ENCODE peak calls at places on chromosomes 16 and 17, in seven cellular contexts. P is C1 segment of cervical spinal cord, O is esophagus muscularis mucosa, K is retinal pigment epithelial cell, Q is lower lobe of right lung, A is IMR-90, S is NCI-H2081 treated with DMSO at 0.1 percent for 48 hours. R is an unnamed sample.

GRCh38 chr17:43217614-43218087 is 6.0 kb downstream of the TMEM106A start:
- DNase-seq in P (no peak), O (no peak), K (no peak), Q (no peak), A (no peak), S (no peak), R (no peak)

GRCh38 chr17:35068249-35068648 is 4.7 kb upstream of the RFFL start:
- DNase-seq in P (no peak), O (no peak), K (no peak), Q (no peak), A (no peak), S (no peak), R (no peak)

GRCh38 chr16:47753620-47754019 is 292.5 kb downstream of the PHKB start:
- DNase-seq in P (no peak), O (no peak), K (no peak), Q (no peak), A (no peak), S (no peak), R (no peak)

GRCh38 chr17:21399476-21400203 is 23.5 kb downstream of the KCNJ12 start:
- DNase-seq in P (no peak), O (no peak), K (no peak), Q (no peak), A (no peak), S (no peak), R (no peak)

GRCh38 chr17:15516150-15516549 is 47.1 kb downstream of the TVP23C start:
- DNase-seq in P (no peak), O (no peak), K (no peak), Q (no peak), A (peak), S (no peak), R (no peak)

GRCh38 chr16:82627811-82628339 is 1.1 kb downstream of the CDH13 start:
- DNase-seq in P (peak), O (no peak), K (no peak), Q (no peak), A (peak), S (no peak), R (no peak)

GRCh38 chr17:57852041-57852954 is 2.5 kb upstream of the MRPS23 start:
- DNase-seq in P (no peak), O (no peak), K (no peak), Q (no peak), A (no peak), S (no peak), R (no peak)

GRCh38 chr16:17747357-17747756 is 276.6 kb upstream of the XYLT1 start:
- DNase-seq in P (no peak), O (no peak), K (no peak), Q (no peak), A (no peak), S (no peak), R (no peak)

GRCh38 chr17:42883802-42884553 is 16.6 kb upstream of the G6PC1 start:
- DNase-seq in P (no peak), O (no peak), K (no peak), Q (no peak), A (no peak), S (no peak), R (peak)

GRCh38 chr16:50245417-50246298 is 20.7 kb upstream of the ADCY7 start:
- DNase-seq in P (peak), O (no peak), K (no peak), Q (peak), A (peak), S (no peak), R (no peak)

GRCh38 chr16:17566075-17566474 is 95.3 kb upstream of the XYLT1 start:
- DNase-seq in P (no peak), O (no peak), K (no peak), Q (no peak), A (no peak), S (no peak), R (no peak)

GRCh38 chr16:130533-131173 is 7.8 kb downstream of the NPRL3 start:
- DNase-seq in P (no peak), O (no peak), K (no peak), Q (no peak), A (no peak), S (no peak), R (no peak)

GRCh38 chr17:75370288-75370687 is 35.2 kb downstream of the GRB2 start:
- DNase-seq in P (peak), O (no peak), K (peak), Q (no peak), A (no peak), S (no peak), R (no peak)

GRCh38 chr16:48113471-48113870 is 42.3 kb downstream of the ABCC12 start:
- DNase-seq in P (no peak), O (no peak), K (no peak), Q (no peak), A (no peak), S (no peak), R (no peak)